ENCODE peak calls at places on chromosomes 12 and 14, in eight cellular contexts. One of them, this sample, is unnamed.

GRCh38 chr12:1630827-1631591 is 2.0 kb downstream of the WNT5B start:
- DNase-seq in fibroblast of lung: peak
- DNase-seq in caudate nucleus: no peak
- DNase-seq in ovary: no peak
- DNase-seq in HL-60: no peak
- DNase-seq in IMR-90: peak
- DNase-seq in A549: no peak
- DNase-seq in lower lobe of right lung: no peak
- DNase-seq in this sample: no peak

GRCh38 chr12:94204647-94205247 is 56.4 kb downstream of the PLXNC1 start:
- DNase-seq in caudate nucleus: no peak
- DNase-seq in fibroblast of lung: no peak
- DNase-seq in A549: no peak
- DNase-seq in lower lobe of right lung: no peak
- DNase-seq in HL-60: no peak
- DNase-seq in ovary: no peak
- DNase-seq in IMR-90: no peak
- DNase-seq in this sample: no peak

GRCh38 chr14:61652526-61653262 is 42.6 kb upstream of the HIF1A start:
- DNase-seq in ovary: no peak
- DNase-seq in HL-60: no peak
- DNase-seq in lower lobe of right lung: no peak
- DNase-seq in A549: no peak
- DNase-seq in caudate nucleus: no peak
- DNase-seq in fibroblast of lung: no peak
- DNase-seq in IMR-90: no peak
- DNase-seq in this sample: no peak

GRCh38 chr14:99415496-99416281 is 65.0 kb downstream of the SETD3 start:
- DNase-seq in HL-60: peak
- DNase-seq in ovary: peak
- DNase-seq in IMR-90: peak
- DNase-seq in lower lobe of right lung: no peak
- DNase-seq in A549: peak
- DNase-seq in fibroblast of lung: peak
- DNase-seq in caudate nucleus: no peak
- DNase-seq in this sample: no peak

GRCh38 chr12:98635657-98636323 is 8.8 kb downstream of the IKBIP start:
- DNase-seq in ovary: no peak
- DNase-seq in lower lobe of right lung: no peak
- DNase-seq in caudate nucleus: no peak
- DNase-seq in fibroblast of lung: peak
- DNase-seq in IMR-90: peak
- DNase-seq in A549: peak
- DNase-seq in HL-60: no peak
- DNase-seq in this sample: no peak

GRCh38 chr12:6767301-6767591 is 1.1 kb downstream of the PTMS start:
- DNase-seq in fibroblast of lung: no peak
- DNase-seq in IMR-90: no peak
- DNase-seq in ovary: peak
- DNase-seq in HL-60: no peak
- DNase-seq in caudate nucleus: no peak
- DNase-seq in lower lobe of right lung: no peak
- DNase-seq in A549: no peak
- DNase-seq in this sample: no peak

GRCh38 chr12:62438098-62438692 is 28.4 kb upstream of the MON2 start:
- DNase-seq in HL-60: peak
- DNase-seq in A549: peak
- DNase-seq in fibroblast of lung: peak
- DNase-seq in lower lobe of right lung: no peak
- DNase-seq in ovary: peak
- DNase-seq in IMR-90: peak
- DNase-seq in caudate nucleus: no peak
- DNase-seq in this sample: no peak

GRCh38 chr12:119227292-119227691 is 48.6 kb downstream of the HSPB8 start:
- DNase-seq in fibroblast of lung: no peak
- DNase-seq in A549: no peak
- DNase-seq in ovary: no peak
- DNase-seq in lower lobe of right lung: no peak
- DNase-seq in caudate nucleus: no peak
- DNase-seq in IMR-90: no peak
- DNase-seq in HL-60: no peak
- DNase-seq in this sample: no peak

GRCh38 chr12:109938947-109939346 is 38.9 kb downstream of the TCHP start:
- DNase-seq in caudate nucleus: no peak
- DNase-seq in IMR-90: no peak
- DNase-seq in lower lobe of right lung: no peak
- DNase-seq in A549: no peak
- DNase-seq in ovary: no peak
- DNase-seq in fibroblast of lung: no peak
- DNase-seq in HL-60: no peak
- DNase-seq in this sample: no peak

GRCh38 chr12:48051681-48052080 is 47.4 kb upstream of the COL2A1 start:
- DNase-seq in caudate nucleus: no peak
- DNase-seq in lower lobe of right lung: no peak
- DNase-seq in ovary: no peak
- DNase-seq in A549: no peak
- DNase-seq in HL-60: no peak
- DNase-seq in IMR-90: no peak
- DNase-seq in fibroblast of lung: no peak
- DNase-seq in this sample: no peak

GRCh38 chr12:10366875-10367274 is 23.0 kb downstream of the KLRK1 start:
- DNase-seq in HL-60: no peak
- DNase-seq in A549: no peak
- DNase-seq in lower lobe of right lung: no peak
- DNase-seq in fibroblast of lung: no peak
- DNase-seq in ovary: no peak
- DNase-seq in caudate nucleus: no peak
- DNase-seq in IMR-90: no peak
- DNase-seq in this sample: no peak

GRCh38 chr14:35386673-35387125 is 17.9 kb downstream of the NFKBIA start:
- DNase-seq in A549: no peak
- DNase-seq in caudate nucleus: no peak
- DNase-seq in IMR-90: no peak
- DNase-seq in fibroblast of lung: no peak
- DNase-seq in HL-60: no peak
- DNase-seq in lower lobe of right lung: no peak
- DNase-seq in ovary: no peak
- DNase-seq in this sample: no peak

GRCh38 chr12:24991209-24992049 is 42.5 kb upstream of the BCAT1 start:
- DNase-seq in IMR-90: peak
- DNase-seq in ovary: no peak
- DNase-seq in A549: peak
- DNase-seq in caudate nucleus: no peak
- DNase-seq in fibroblast of lung: peak
- DNase-seq in HL-60: peak
- DNase-seq in lower lobe of right lung: no peak
- DNase-seq in this sample: no peak

GRCh38 chr14:102182190-102182589 is 42.5 kb downstream of the WDR20 start:
- DNase-seq in ovary: no peak
- DNase-seq in lower lobe of right lung: no peak
- DNase-seq in fibroblast of lung: peak
- DNase-seq in A549: no peak
- DNase-seq in HL-60: no peak
- DNase-seq in IMR-90: peak
- DNase-seq in caudate nucleus: no peak
- DNase-seq in this sample: no peak

GRCh38 chr12:121522962-121523361 is 57.9 kb downstream of the KDM2B start:
- DNase-seq in ovary: no peak
- DNase-seq in caudate nucleus: no peak
- DNase-seq in IMR-90: no peak
- DNase-seq in A549: no peak
- DNase-seq in HL-60: no peak
- DNase-seq in fibroblast of lung: no peak
- DNase-seq in lower lobe of right lung: no peak
- DNase-seq in this sample: no peak

GRCh38 chr14:79369359-79370332 is 841.7 kb downstream of the DIO2 start:
- DNase-seq in fibroblast of lung: peak
- DNase-seq in ovary: no peak
- DNase-seq in A549: peak
- DNase-seq in HL-60: no peak
- DNase-seq in caudate nucleus: no peak
- DNase-seq in lower lobe of right lung: no peak
- DNase-seq in IMR-90: peak
- DNase-seq in this sample: no peak

GRCh38 chr12:120032242-120032641 is 43.2 kb downstream of the BICDL1 start:
- DNase-seq in ovary: no peak
- DNase-seq in lower lobe of right lung: no peak
- DNase-seq in caudate nucleus: no peak
- DNase-seq in IMR-90: no peak
- DNase-seq in fibroblast of lung: no peak
- DNase-seq in HL-60: no peak
- DNase-seq in A549: no peak
- DNase-seq in this sample: no peak

GRCh38 chr12:85448548-85449139 is 168.6 kb downstream of the ALX1 start:
- DNase-seq in fibroblast of lung: no peak
- DNase-seq in ovary: no peak
- DNase-seq in lower lobe of right lung: no peak
- DNase-seq in A549: no peak
- DNase-seq in IMR-90: peak
- DNase-seq in caudate nucleus: no peak
- DNase-seq in HL-60: no peak
- DNase-seq in this sample: no peak

GRCh38 chr12:129401572-129401971 is 502.3 kb downstream of the TMEM132D start:
- DNase-seq in lower lobe of right lung: no peak
- DNase-seq in A549: no peak
- DNase-seq in HL-60: no peak
- DNase-seq in ovary: no peak
- DNase-seq in caudate nucleus: no peak
- DNase-seq in fibroblast of lung: no peak
- DNase-seq in IMR-90: no peak
- DNase-seq in this sample: no peak

GRCh38 chr12:2341871-2342270 is 289.1 kb downstream of the CACNA1C start:
- DNase-seq in IMR-90: peak
- DNase-seq in A549: no peak
- DNase-seq in HL-60: peak
- DNase-seq in caudate nucleus: no peak
- DNase-seq in fibroblast of lung: peak
- DNase-seq in ovary: no peak
- DNase-seq in lower lobe of right lung: no peak
- DNase-seq in this sample: no peak

GRCh38 chr14:94946244-94946643 is 176.3 kb upstream of the GSC start:
- DNase-seq in ovary: no peak
- DNase-seq in A549: no peak
- DNase-seq in IMR-90: no peak
- DNase-seq in caudate nucleus: no peak
- DNase-seq in HL-60: no peak
- DNase-seq in fibroblast of lung: no peak
- DNase-seq in lower lobe of right lung: no peak
- DNase-seq in this sample: no peak

DNA sequence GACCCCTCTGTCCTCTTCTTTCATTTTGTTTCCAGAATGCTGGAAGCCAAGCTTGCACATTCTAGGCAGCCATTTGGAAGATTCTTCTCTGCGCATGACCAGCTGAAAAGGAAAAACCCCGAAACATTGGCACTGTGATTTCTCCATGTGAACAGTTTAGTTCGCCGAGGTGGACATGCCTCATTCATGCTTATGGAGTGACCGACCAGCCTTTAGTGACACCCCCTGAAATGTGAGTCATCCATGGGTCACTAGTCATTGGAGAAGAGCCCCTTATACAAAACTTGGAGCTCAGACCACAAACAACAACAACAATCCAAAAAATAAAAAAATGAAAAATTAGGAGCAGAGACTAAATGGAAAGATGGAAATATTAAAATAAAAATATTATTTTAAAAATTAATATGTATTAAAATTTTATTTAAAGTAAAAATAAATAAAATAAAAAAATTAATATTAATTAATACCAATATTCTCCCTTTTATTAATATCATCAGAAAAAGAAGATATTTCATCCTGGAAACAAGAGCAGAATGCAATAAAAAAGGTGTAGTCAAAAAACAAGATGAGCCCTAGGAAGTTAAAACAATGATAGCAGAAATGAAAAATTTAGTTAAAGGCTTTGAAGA is 9.5 kb upstream of the KRT7 start:
- DNase-seq in HL-60: no peak
- DNase-seq in ovary: no peak
- DNase-seq in IMR-90: peak
- DNase-seq in A549: no peak
- DNase-seq in fibroblast of lung: no peak
- DNase-seq in lower lobe of right lung: no peak
- DNase-seq in caudate nucleus: no peak
- DNase-seq in this sample: no peak
- H3K27ac ChIP-seq in HL-60: no peak
- H3K27ac ChIP-seq in ovary: no peak
- H3K27ac ChIP-seq in IMR-90: no peak
- H3K27ac ChIP-seq in A549: peak
- H3K27ac ChIP-seq in fibroblast of lung: no peak
- H3K27ac ChIP-seq in lower lobe of right lung: no peak
- H3K27ac ChIP-seq in caudate nucleus: no peak
- H3K27ac ChIP-seq in this sample: no peak

GRCh38 chr14:63375772-63376171 is 57.0 kb upstream of the GPHB5 start:
- DNase-seq in caudate nucleus: no peak
- DNase-seq in IMR-90: peak
- DNase-seq in lower lobe of right lung: no peak
- DNase-seq in ovary: no peak
- DNase-seq in HL-60: no peak
- DNase-seq in fibroblast of lung: peak
- DNase-seq in A549: no peak
- DNase-seq in this sample: no peak
- H3K27ac ChIP-seq in caudate nucleus: no peak
- H3K27ac ChIP-seq in IMR-90: no peak
- H3K27ac ChIP-seq in lower lobe of right lung: no peak
- H3K27ac ChIP-seq in ovary: no peak
- H3K27ac ChIP-seq in HL-60: no peak
- H3K27ac ChIP-seq in fibroblast of lung: no peak
- H3K27ac ChIP-seq in A549: no peak
- H3K27ac ChIP-seq in this sample: no peak

GRCh38 chr14:71380271-71380670 is 473.0 kb downstream of the PCNX1 start:
- DNase-seq in lower lobe of right lung: no peak
- DNase-seq in IMR-90: peak
- DNase-seq in A549: no peak
- DNase-seq in ovary: no peak
- DNase-seq in caudate nucleus: no peak
- DNase-seq in HL-60: no peak
- DNase-seq in fibroblast of lung: peak
- DNase-seq in this sample: no peak
- H3K27ac ChIP-seq in lower lobe of right lung: no peak
- H3K27ac ChIP-seq in IMR-90: peak
- H3K27ac ChIP-seq in A549: no peak
- H3K27ac ChIP-seq in ovary: no peak
- H3K27ac ChIP-seq in caudate nucleus: no peak
- H3K27ac ChIP-seq in HL-60: no peak
- H3K27ac ChIP-seq in fibroblast of lung: no peak
- H3K27ac ChIP-seq in this sample: no peak

DNA sequence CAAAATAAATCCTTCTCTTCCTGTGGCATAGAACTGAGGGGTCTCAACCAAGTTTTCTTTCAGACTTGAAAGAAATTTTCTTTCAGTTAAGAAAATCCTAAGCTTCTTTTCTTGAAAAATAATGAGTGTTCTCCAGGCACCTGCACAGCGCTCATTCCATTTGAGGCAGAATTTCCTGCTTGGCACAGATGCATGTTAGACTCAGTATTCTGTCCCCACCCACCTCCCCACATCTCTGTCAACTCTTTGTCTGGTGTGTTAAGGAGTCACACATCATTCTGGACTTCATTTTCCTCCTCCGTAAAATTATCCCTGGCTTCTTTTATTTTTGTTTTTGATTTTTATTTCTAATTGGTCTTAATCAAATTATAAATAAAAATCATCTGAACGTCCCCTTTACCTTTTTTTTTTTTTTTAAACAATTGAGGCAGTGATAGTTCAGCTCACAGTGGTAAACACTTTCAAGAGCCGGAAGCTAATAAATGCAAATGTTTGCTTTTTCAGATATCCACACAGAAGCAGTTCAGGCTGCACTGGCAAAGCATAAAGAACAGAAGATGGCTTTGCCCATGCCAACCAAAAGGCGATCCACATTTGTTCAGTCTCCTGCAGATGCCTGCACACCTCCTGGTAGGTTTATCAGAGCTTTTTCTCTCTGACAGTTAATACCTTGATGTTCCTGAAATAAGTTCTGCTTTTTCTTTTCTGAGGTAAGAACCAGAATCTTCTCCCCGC is 104.0 kb upstream of the ATF1 start:
- DNase-seq in caudate nucleus: no peak
- DNase-seq in ovary: no peak
- DNase-seq in HL-60: no peak
- DNase-seq in A549: no peak
- DNase-seq in lower lobe of right lung: no peak
- DNase-seq in fibroblast of lung: no peak
- DNase-seq in IMR-90: no peak
- DNase-seq in this sample: no peak
- H3K27ac ChIP-seq in caudate nucleus: peak
- H3K27ac ChIP-seq in ovary: no peak
- H3K27ac ChIP-seq in HL-60: no peak
- H3K27ac ChIP-seq in A549: peak
- H3K27ac ChIP-seq in lower lobe of right lung: no peak
- H3K27ac ChIP-seq in fibroblast of lung: no peak
- H3K27ac ChIP-seq in IMR-90: no peak
- H3K27ac ChIP-seq in this sample: peak